ENCODE peak calls at places on chromosomes 11 and 22, in nine cellular contexts. O is hepatocyte, J is heart right ventricle, U is adrenal gland, Z is fibroblast of lung, K is upper lobe of right lung, N is upper lobe of left lung, R is cardiac muscle cell, F is esophagus squamous epithelium. W is an unnamed sample.

GRCh38 chr11:69939551-69940245 is 120.5 kb upstream of the FGF3 start:
- DNase-seq in J (peak; percentile 73), R (peak; percentile 82), K (peak; percentile 68), O (peak; percentile 72), U (peak; percentile 71), Z (peak; percentile 75), N (peak; percentile 83), F (no peak), W (no peak)

GRCh38 chr22:47166446-47167016 is 404.1 kb downstream of the TBC1D22A start:
- DNase-seq in F (no peak), Z (no peak), U (peak; percentile 31), R (no peak), N (peak; percentile 49), J (no peak), K (peak; percentile 49), O (no peak), W (peak; percentile 1)

GRCh38 chr11:96012086-96012824 is 88.3 kb upstream of the MTMR2 start:
- DNase-seq in Z (peak; percentile 85), O (peak; percentile 87), U (peak; percentile 58), K (no peak), J (no peak), F (no peak), N (no peak), R (peak; percentile 27), W (peak; percentile 56)

GRCh38 chr22:32985899-32986772 is 72.0 kb downstream of the SYN3 start:
- DNase-seq in N (no peak), O (peak; percentile 91), F (no peak), U (peak; percentile 93), J (no peak), K (no peak), R (peak; percentile 90), Z (peak; percentile 68), W (peak; percentile 11)

GRCh38 chr11:39570526-39570925 is 1888.9 kb downstream of the LRRC4C start:
- DNase-seq in R (no peak), O (peak; percentile 4), Z (peak; percentile 8), K (no peak), U (no peak), J (no peak), F (no peak), N (no peak), W (no peak)

GRCh38 chr11:111633756-111634362 is 31.6 kb downstream of the SIK2 start:
- DNase-seq in F (no peak), N (no peak), Z (peak; percentile 65), R (no peak), J (no peak), O (no peak), K (no peak), U (no peak), W (no peak)

GRCh38 chr22:44996648-44997047 is 13.2 kb downstream of the PHF21B start:
- DNase-seq in R (no peak), O (no peak), U (no peak), K (no peak), Z (no peak), N (no peak), F (no peak), J (no peak), W (no peak)

GRCh38 chr11:62593434-62594044 is 2.2 kb upstream of the TUT1 start:
- DNase-seq in O (peak; percentile 73), U (peak; percentile 93), R (peak; percentile 81), F (no peak), N (no peak), Z (peak; percentile 66), J (peak; percentile 75), K (peak; percentile 90), W (peak; percentile 45)

GRCh38 chr11:9574806-9575530 is 1.5 kb downstream of the WEE1 start:
- DNase-seq in N (no peak), K (no peak), U (peak; percentile 86), F (no peak), Z (peak; percentile 85), O (peak; percentile 89), J (peak; percentile 26), R (peak; percentile 90), W (no peak)

GRCh38 chr22:38744981-38745380 is 10.8 kb downstream of the SUN2 start:
- DNase-seq in Z (no peak), U (no peak), R (no peak), J (no peak), O (no peak), F (no peak), K (no peak), N (no peak), W (no peak)

GRCh38 chr11:45848654-45849081 is 1.4 kb downstream of the CRY2 start:
- DNase-seq in N (no peak), K (no peak), Z (no peak), J (no peak), U (peak; percentile 51), F (no peak), O (peak; percentile 52), R (no peak), W (no peak)

GRCh38 chr11:6719588-6719987 is 36.4 kb upstream of the MRPL17 start:
- DNase-seq in K (no peak), O (no peak), J (no peak), U (no peak), F (no peak), N (no peak), R (no peak), Z (no peak), W (no peak)

GRCh38 chr11:18010977-18011586 is 1.8 kb downstream of the SERGEF start:
- DNase-seq in N (no peak), O (no peak), Z (no peak), K (no peak), J (no peak), F (no peak), U (no peak), R (no peak), W (no peak)

GRCh38 chr11:2367266-2368160 is 9.6 kb upstream of the CD81 start:
- DNase-seq in K (no peak), R (no peak), N (no peak), Z (no peak), O (no peak), U (no peak), F (no peak), J (no peak), W (no peak)

GRCh38 chr11:119099707-119100106 is 1.9 kb downstream of the DPAGT1 start:
- DNase-seq in N (no peak), U (no peak), Z (no peak), R (no peak), K (no peak), J (no peak), O (no peak), F (no peak), W (no peak)

GRCh38 chr11:119100960-119101349 is 698 bp downstream of the DPAGT1 start:
- DNase-seq in F (no peak), U (no peak), J (no peak), R (no peak), N (no peak), Z (no peak), K (no peak), O (peak; percentile 31), W (no peak)

GRCh38 chr11:119101367-119101758 is 290 bp downstream of the DPAGT1 start:
- DNase-seq in R (no peak), O (peak; percentile 48), F (no peak), Z (no peak), N (peak; percentile 88), J (no peak), U (no peak), K (no peak), W (no peak)

GRCh38 chr11:119101759-119102423 is at the start of gene DPAGT1:
- DNase-seq in U (peak; percentile 97), O (peak; percentile 94), N (no peak), K (peak; percentile 91), F (peak; percentile 65), R (peak; percentile 95), Z (peak; percentile 98), J (peak; percentile 81), W (peak; percentile 87)

GRCh38 chr11:119100246-119100959 is 1.2 kb downstream of the DPAGT1 start:
- DNase-seq in F (no peak), J (no peak), U (no peak), N (no peak), O (peak; percentile 45), Z (peak; percentile 46), R (no peak), K (no peak), W (no peak)
- TF ChIP-seq CTCF in F (no peak), J (no peak), U (peak; percentile 35), N (no peak), O (peak; percentile 43), Z (peak; percentile 52), R (peak; percentile 54), K (peak; percentile 30), W (peak; percentile 45)

DNA sequence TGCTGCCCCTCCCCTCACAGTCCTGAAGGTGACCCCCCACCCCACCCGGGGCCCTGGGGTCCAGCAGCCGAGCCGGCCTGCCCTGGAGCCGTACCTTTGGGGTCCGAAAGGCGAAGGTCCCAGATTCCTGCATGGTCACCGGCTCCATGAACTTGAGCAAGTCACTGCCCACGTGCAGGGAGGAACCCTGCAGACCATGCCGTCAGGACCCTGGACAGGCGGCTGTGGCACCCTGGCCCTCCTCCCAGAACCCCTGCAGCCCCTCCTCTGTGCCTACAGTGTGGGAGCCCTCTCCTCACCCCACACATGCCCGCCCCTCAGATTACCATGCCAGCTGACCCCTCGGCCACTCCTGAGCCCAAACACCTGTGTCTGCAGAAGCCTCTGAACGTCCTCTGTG is 14.3 kb upstream of the MAPK11 start:
- DNase-seq in O (no peak), Z (no peak), N (no peak), R (no peak), J (no peak), F (no peak), K (no peak), U (no peak), W (no peak)
- H3K36me3 ChIP-seq in O (no peaks in the 10 kb centered on the region), Z (peaks cover 75% of the 10 kb centered on the region), N (peaks cover 97% of the 10 kb centered on the region), R (peaks cover 60% of the 10 kb centered on the region), J (peaks cover 95% of the 10 kb centered on the region), F (peaks cover 81% of the 10 kb centered on the region), K (peaks cover 92% of the 10 kb centered on the region), U (peaks cover 93% of the 10 kb centered on the region), W (peaks cover 64% of the 10 kb centered on the region)

GRCh38 chr11:119341222-119342022 is 739 bp upstream of the C1QTNF5 start:
- DNase-seq in R (no peak), F (no peak), N (peak; percentile 60), O (no peak), K (no peak), J (no peak), U (no peak), Z (no peak), W (no peak)

GRCh38 chr11:119338318-119338890 is 2.3 kb downstream of the C1QTNF5 start:
- DNase-seq in Z (peak; percentile 72), J (no peak), R (peak; percentile 88), N (no peak), K (peak; percentile 78), F (no peak), O (peak; percentile 91), U (peak; percentile 85), W (no peak)

GRCh38 chr11:119338946-119339580 is 1.6 kb downstream of the C1QTNF5 start:
- DNase-seq in F (no peak), U (no peak), N (no peak), R (no peak), Z (no peak), J (no peak), K (peak; percentile 51), O (no peak), W (no peak)

GRCh38 chr11:119340335-119341221 is at the start of gene C1QTNF5:
- DNase-seq in R (peak; percentile 42), U (peak; percentile 86), N (peak; percentile 87), K (peak; percentile 88), F (no peak), O (peak; percentile 78), Z (peak; percentile 71), J (peak; percentile 88), W (no peak)

GRCh38 chr11:119339581-119340334 is 925 bp downstream of the C1QTNF5 start:
- DNase-seq in F (no peak), K (peak; percentile 89), Z (peak; percentile 42), U (no peak), R (peak; percentile 87), O (peak; percentile 87), J (peak; percentile 85), N (peak; percentile 95), W (no peak)
- H3K4me3 ChIP-seq in F (peak overlapping the region; percentile 36), K (peak overlapping the region; percentile 54), Z (peak overlapping the region; percentile 45), U (no peak overlapping the region), R (peak overlapping the region; percentile 32), O (peak overlapping the region; percentile 26), J (peak overlapping the region; percentile 80), N (peak overlapping the region; percentile 65), W (no peak overlapping the region)

GRCh38 chr22:21641795-21642583 is at the start of gene SDF2L1:
- DNase-seq in N (peak; percentile 99), O (peak; percentile 99), U (peak; percentile 99), R (peak; percentile 99), J (peak; percentile 98), Z (peak; percentile 99), F (peak; percentile 94), K (peak; percentile 99), W (peak; percentile 98)
- TF ChIP-seq CTCF in N (peak; percentile 6), O (peak; percentile 7), U (no peak), R (no peak), J (no peak), Z (no peak), F (no peak), K (peak; percentile 33), W (no peak)

W was measured in GM06990.